ENCODE peak calls at places on chromosomes 2 and 18, in ten cellular contexts. W is left lobe of liver; D is GM20000; B is sigmoid colon; H is HEK293T; O is ovary; L is substantia nigra; U is iPS-NIHi11; A is activated CD8-positive, alpha-beta memory T cell treated with anti-CD3 and anti-CD28 coated beads, Interleukin-2, amount 50 U/mL, for 48 hours; J is HAP-1. G is an unnamed sample.

GRCh38 chr2:214800180-214800579 is 9.3 kb downstream of the BARD1 start:
- DNase-seq in J (no peak), H (no peak), B (no peak), W (no peak), O (no peak), D (no peak), U (no peak), A (no peak), L (no peak), G (no peak)

GRCh38 chr2:229297284-229297683 is 26.2 kb upstream of the PID1 start:
- DNase-seq in D (no peak), O (no peak), H (no peak), B (no peak), W (no peak), L (no peak), J (no peak), A (no peak), U (no peak), G (no peak)

GRCh38 chr18:22020127-22020866 is 149.1 kb upstream of the GATA6 start:
- DNase-seq in U (no peak), B (no peak), H (no peak), J (no peak), O (no peak), L (no peak), W (peak), A (no peak), D (no peak), G (no peak)

GRCh38 chr2:216721141-216721540 is 25.8 kb upstream of the IGFBP5 start:
- DNase-seq in B (no peak), H (no peak), L (no peak), J (no peak), U (no peak), D (no peak), O (no peak), A (no peak), W (no peak), G (no peak)

GRCh38 chr2:106299696-106300095 is 105.6 kb upstream of the UXS1 start:
- DNase-seq in J (no peak), U (no peak), B (no peak), O (no peak), H (no peak), L (no peak), D (no peak), W (no peak), A (no peak), G (no peak)

GRCh38 chr2:7190587-7191320 is 273.5 kb downstream of the RNF144A start:
- DNase-seq in B (no peak), O (no peak), W (no peak), L (no peak), J (no peak), U (peak), H (no peak), D (no peak), A (no peak), G (no peak)

GRCh38 chr18:8469793-8470192 is 139.4 kb upstream of the RAB12 start:
- DNase-seq in A (no peak), U (no peak), W (no peak), B (no peak), J (no peak), H (no peak), O (no peak), D (no peak), L (no peak), G (no peak)

GRCh38 chr18:12991839-12992216 is 666 bp downstream of the CEP192 start:
- DNase-seq in L (no peak), O (no peak), H (no peak), B (no peak), D (no peak), U (no peak), J (no peak), W (no peak), A (no peak), G (no peak)

GRCh38 chr2:176637497-176638166 is 368.4 kb downstream of the MTX2 start:
- DNase-seq in J (peak), H (peak), A (peak), L (no peak), O (peak), D (no peak), B (peak), U (peak), W (peak), G (no peak)

GRCh38 chr18:45730832-45731545 is 7.0 kb downstream of the SLC14A1 start:
- DNase-seq in B (no peak), U (no peak), O (no peak), D (no peak), A (no peak), J (no peak), L (no peak), W (no peak), H (no peak), G (no peak)

GRCh38 chr18:7577706-7578105 is 10.6 kb downstream of the PTPRM start:
- DNase-seq in J (no peak), U (peak), W (no peak), D (no peak), O (no peak), A (no peak), B (no peak), L (no peak), H (no peak), G (no peak)

GRCh38 chr2:85804583-85804982 is 50.8 kb downstream of the ATOH8 start:
- DNase-seq in A (peak), O (no peak), L (no peak), B (peak), H (peak), U (peak), J (peak), D (peak), W (peak), G (peak)

GRCh38 chr2:127094509-127095366 is 12.2 kb downstream of the BIN1 start:
- DNase-seq in O (peak), B (peak), D (no peak), H (peak), U (peak), W (no peak), A (no peak), J (no peak), L (no peak), G (no peak)

GRCh38 chr2:113675885-113676284 is 48.8 kb downstream of the RABL2A start:
- DNase-seq in A (no peak), J (no peak), B (no peak), L (no peak), O (no peak), W (no peak), D (no peak), U (no peak), H (no peak), G (no peak)

GRCh38 chr2:218964041-218964771 is 4.7 kb downstream of the CDK5R2 start:
- DNase-seq in D (no peak), J (no peak), U (no peak), A (peak), W (no peak), B (no peak), L (no peak), O (no peak), H (no peak), G (no peak)

GRCh38 chr2:166032361-166032760 is 78.8 kb upstream of the TTC21B start:
- DNase-seq in A (no peak), D (no peak), O (no peak), J (no peak), W (no peak), B (no peak), L (no peak), H (no peak), U (no peak), G (no peak)

GRCh38 chr2:218229239-218229638 is 12.2 kb downstream of the ARPC2 start:
- DNase-seq in A (no peak), O (no peak), U (no peak), B (no peak), W (no peak), J (no peak), H (no peak), L (no peak), D (peak), G (peak)

GRCh38 chr2:241148239-241148638 is 1.0 kb downstream of the PASK start:
- DNase-seq in L (no peak), J (no peak), A (no peak), H (no peak), O (no peak), B (no peak), U (no peak), W (no peak), D (no peak), G (peak)

GRCh38 chr2:189066037-189066436 is 91.9 kb downstream of the COL3A1 start:
- DNase-seq in W (no peak), O (no peak), B (no peak), L (no peak), H (no peak), U (no peak), D (no peak), A (no peak), J (no peak), G (no peak)

GRCh38 chr2:54500404-54501147 is 44.4 kb downstream of the SPTBN1 start:
- DNase-seq in W (no peak), U (no peak), H (no peak), L (no peak), J (no peak), D (no peak), A (no peak), O (peak), B (peak), G (no peak)

GRCh38 chr2:104501929-104502328 is 352.0 kb upstream of the POU3F3 start:
- DNase-seq in O (no peak), W (no peak), A (no peak), B (no peak), L (no peak), D (no peak), J (no peak), U (no peak), H (no peak), G (no peak)

GRCh38 chr18:48979944-48980890 is 29.5 kb upstream of the SMAD7 start:
- DNase-seq in L (no peak), W (no peak), H (no peak), A (no peak), J (no peak), U (no peak), B (no peak), D (no peak), O (no peak), G (no peak)

GRCh38 chr2:105470979-105471378 is 72.1 kb upstream of the FHL2 start:
- DNase-seq in B (no peak), D (no peak), O (no peak), L (no peak), A (no peak), H (no peak), J (no peak), W (no peak), U (no peak), G (no peak)

GRCh38 chr18:69259282-69259681 is 141.4 kb upstream of the DOK6 start:
- DNase-seq in J (no peak), W (no peak), B (no peak), U (no peak), H (no peak), O (no peak), A (no peak), D (no peak), L (no peak), G (no peak)

GRCh38 chr2:175435012-175435411 is 253.5 kb upstream of the ATP5MC3 start:
- DNase-seq in H (no peak), O (no peak), A (no peak), B (no peak), L (no peak), J (no peak), W (no peak), U (no peak), D (no peak), G (no peak)

GRCh38 chr2:240818543-240819403 is 1.2 kb downstream of the KIF1A start:
- DNase-seq in H (no peak), B (no peak), L (peak), U (peak), W (peak), A (peak), J (peak), O (no peak), D (no peak), G (no peak)

GRCh38 chr2:46097714-46098480 is 199.3 kb upstream of the EPAS1 start:
- DNase-seq in W (no peak), H (no peak), B (peak), D (no peak), A (no peak), L (no peak), J (peak), O (peak), U (peak), G (no peak)

GRCh38 chr2:95281071-95281470 is 6.8 kb downstream of the PROM2 start:
- DNase-seq in W (no peak), D (no peak), H (no peak), O (no peak), L (no peak), U (no peak), A (no peak), J (no peak), B (no peak), G (no peak)

GRCh38 chr2:241762933-241763369 is 13.7 kb upstream of the GAL3ST2 start:
- DNase-seq in H (no peak), W (no peak), B (peak), D (no peak), U (peak), O (no peak), J (peak), A (peak), L (no peak), G (no peak)

GRCh38 chr2:236968101-236968886 is 117.4 kb upstream of the COPS8 start:
- DNase-seq in D (peak), L (no peak), J (no peak), U (no peak), B (no peak), H (no peak), W (no peak), A (no peak), O (no peak), G (no peak)

GRCh38 chr2:9332853-9333245 is 90.5 kb downstream of the ITGB1BP1 start:
- DNase-seq in J (no peak), O (no peak), L (no peak), A (no peak), B (no peak), U (no peak), H (no peak), W (no peak), D (no peak), G (no peak)

GRCh38 chr2:104804148-104804890 is 49.6 kb upstream of the POU3F3 start:
- DNase-seq in W (no peak), J (no peak), O (no peak), U (no peak), B (no peak), D (no peak), L (no peak), H (no peak), A (no peak), G (no peak)

GRCh38 chr2:53353372-53354111 is 414.1 kb upstream of the CHAC2 start:
- DNase-seq in L (no peak), B (no peak), A (no peak), D (no peak), H (no peak), J (peak), O (no peak), W (no peak), U (no peak), G (no peak)

GRCh38 chr2:122565364-122565763 is 809.9 kb downstream of the TSN start:
- DNase-seq in H (no peak), D (no peak), J (no peak), A (no peak), W (no peak), B (no peak), O (no peak), U (no peak), L (no peak), G (no peak)

GRCh38 chr2:134625311-134625710 is 93.5 kb downstream of the TMEM163 start:
- DNase-seq in H (no peak), U (no peak), D (no peak), B (no peak), L (no peak), O (no peak), A (no peak), J (no peak), W (no peak), G (no peak)